ENCODE peak calls at places on chromosomes 5 and 9, in six cellular contexts. One of them, this sample, is unnamed. For H3K4me1 and H3K9me3, the result is how much of the 10 kb centered on the place peaks cover.

GRCh38 chr5:119339965-119340364 is 15.9 kb upstream of the TNFAIP8 start:
- DNase-seq in OCI-LY7: peak
- DNase-seq in mesenchymal stem cell: no peak
- DNase-seq in heart left ventricle: no peak
- DNase-seq in tibial nerve: no peak
- DNase-seq in spleen: no peak
- DNase-seq in this sample: no peak

GRCh38 chr9:78031271-78031825 is at the start of gene GNAQ:
- DNase-seq in tibial nerve: no peak
- DNase-seq in OCI-LY7: no peak
- DNase-seq in spleen: peak
- DNase-seq in heart left ventricle: peak
- DNase-seq in mesenchymal stem cell: no peak
- DNase-seq in this sample: no peak

GRCh38 chr5:36897616-36898015 is 21.0 kb downstream of the NIPBL start:
- DNase-seq in OCI-LY7: no peak
- DNase-seq in heart left ventricle: no peak
- DNase-seq in spleen: no peak
- DNase-seq in mesenchymal stem cell: peak
- DNase-seq in tibial nerve: no peak
- DNase-seq in this sample: no peak

GRCh38 chr5:74919041-74919440 is 52.9 kb upstream of the FAM169A start:
- DNase-seq in mesenchymal stem cell: no peak
- DNase-seq in heart left ventricle: no peak
- DNase-seq in OCI-LY7: no peak
- DNase-seq in spleen: no peak
- DNase-seq in tibial nerve: no peak
- DNase-seq in this sample: no peak

GRCh38 chr5:74957906-74958305 is 91.7 kb upstream of the FAM169A start:
- DNase-seq in mesenchymal stem cell: no peak
- DNase-seq in tibial nerve: no peak
- DNase-seq in spleen: no peak
- DNase-seq in heart left ventricle: no peak
- DNase-seq in OCI-LY7: no peak
- DNase-seq in this sample: no peak

GRCh38 chr9:10251490-10251889 is 361.3 kb downstream of the PTPRD start:
- DNase-seq in OCI-LY7: no peak
- DNase-seq in mesenchymal stem cell: peak
- DNase-seq in heart left ventricle: no peak
- DNase-seq in tibial nerve: no peak
- DNase-seq in spleen: no peak
- DNase-seq in this sample: no peak

GRCh38 chr9:111067472-111067871 is 29.2 kb upstream of the LPAR1 start:
- DNase-seq in OCI-LY7: no peak
- DNase-seq in spleen: no peak
- DNase-seq in heart left ventricle: no peak
- DNase-seq in tibial nerve: no peak
- DNase-seq in mesenchymal stem cell: no peak
- DNase-seq in this sample: no peak

GRCh38 chr5:150763023-150763793 is 4.4 kb upstream of the DCTN4 start:
- DNase-seq in tibial nerve: peak
- DNase-seq in spleen: no peak
- DNase-seq in OCI-LY7: no peak
- DNase-seq in heart left ventricle: peak
- DNase-seq in mesenchymal stem cell: peak
- DNase-seq in this sample: no peak

GRCh38 chr5:173517648-173518047 is 98.8 kb downstream of the BOD1 start:
- DNase-seq in OCI-LY7: no peak
- DNase-seq in tibial nerve: no peak
- DNase-seq in spleen: no peak
- DNase-seq in heart left ventricle: no peak
- DNase-seq in mesenchymal stem cell: no peak
- DNase-seq in this sample: no peak

GRCh38 chr9:34655394-34655793 is 3.4 kb downstream of the IL11RA start:
- DNase-seq in tibial nerve: no peak
- DNase-seq in heart left ventricle: no peak
- DNase-seq in OCI-LY7: no peak
- DNase-seq in spleen: no peak
- DNase-seq in mesenchymal stem cell: no peak
- DNase-seq in this sample: no peak

GRCh38 chr9:84514421-84514820 is 155.1 kb upstream of the NTRK2 start:
- DNase-seq in spleen: no peak
- DNase-seq in tibial nerve: no peak
- DNase-seq in mesenchymal stem cell: no peak
- DNase-seq in OCI-LY7: no peak
- DNase-seq in heart left ventricle: no peak
- DNase-seq in this sample: no peak

GRCh38 chr9:21689851-21690250 is 112.6 kb upstream of the MTAP start:
- DNase-seq in spleen: no peak
- DNase-seq in mesenchymal stem cell: no peak
- DNase-seq in heart left ventricle: no peak
- DNase-seq in tibial nerve: no peak
- DNase-seq in OCI-LY7: no peak
- DNase-seq in this sample: no peak

GRCh38 chr5:4191703-4192102 is 596.1 kb downstream of the IRX1 start:
- DNase-seq in OCI-LY7: no peak
- DNase-seq in tibial nerve: no peak
- DNase-seq in mesenchymal stem cell: no peak
- DNase-seq in spleen: no peak
- DNase-seq in heart left ventricle: no peak
- DNase-seq in this sample: no peak

GRCh38 chr5:73985145-73985544 is 359.1 kb downstream of the ARHGEF28 start:
- DNase-seq in OCI-LY7: no peak
- DNase-seq in heart left ventricle: no peak
- DNase-seq in mesenchymal stem cell: no peak
- DNase-seq in spleen: no peak
- DNase-seq in tibial nerve: no peak
- DNase-seq in this sample: no peak

GRCh38 chr5:157076558-157076957 is 17.6 kb upstream of the HAVCR1 start:
- DNase-seq in OCI-LY7: no peak
- DNase-seq in tibial nerve: no peak
- DNase-seq in heart left ventricle: no peak
- DNase-seq in spleen: no peak
- DNase-seq in mesenchymal stem cell: peak
- DNase-seq in this sample: no peak

GRCh38 chr5:151082274-151082902 is 1.6 kb upstream of the TNIP1 start:
- DNase-seq in OCI-LY7: no peak
- DNase-seq in heart left ventricle: no peak
- DNase-seq in tibial nerve: no peak
- DNase-seq in mesenchymal stem cell: peak
- DNase-seq in spleen: peak
- DNase-seq in this sample: no peak

GRCh38 chr5:173752636-173753035 is 135.5 kb upstream of the CPEB4 start:
- DNase-seq in mesenchymal stem cell: no peak
- DNase-seq in OCI-LY7: no peak
- DNase-seq in heart left ventricle: no peak
- DNase-seq in spleen: no peak
- DNase-seq in tibial nerve: no peak
- DNase-seq in this sample: no peak

GRCh38 chr5:1347571-1347970 is 2.7 kb upstream of the CLPTM1L start:
- DNase-seq in heart left ventricle: no peak
- DNase-seq in mesenchymal stem cell: no peak
- DNase-seq in spleen: peak
- DNase-seq in OCI-LY7: no peak
- DNase-seq in tibial nerve: no peak
- DNase-seq in this sample: no peak

GRCh38 chr5:553874-554273 is 29.6 kb upstream of the SLC9A3 start:
- DNase-seq in spleen: no peak
- DNase-seq in heart left ventricle: no peak
- DNase-seq in mesenchymal stem cell: no peak
- DNase-seq in OCI-LY7: no peak
- DNase-seq in tibial nerve: no peak
- DNase-seq in this sample: no peak

GRCh38 chr5:128225245-128226030 is 141.9 kb downstream of the SLC12A2 start:
- DNase-seq in tibial nerve: no peak
- DNase-seq in OCI-LY7: no peak
- DNase-seq in mesenchymal stem cell: no peak
- DNase-seq in heart left ventricle: no peak
- DNase-seq in spleen: no peak
- DNase-seq in this sample: no peak

GRCh38 chr5:138659561-138659960 is 84.4 kb upstream of the HSPA9 start:
- DNase-seq in spleen: peak
- DNase-seq in heart left ventricle: no peak
- DNase-seq in OCI-LY7: no peak
- DNase-seq in mesenchymal stem cell: no peak
- DNase-seq in tibial nerve: no peak
- DNase-seq in this sample: no peak

GRCh38 chr5:54740141-54740540 is 222.6 kb downstream of the SNX18 start:
- DNase-seq in mesenchymal stem cell: no peak
- DNase-seq in spleen: no peak
- DNase-seq in heart left ventricle: no peak
- DNase-seq in OCI-LY7: no peak
- DNase-seq in tibial nerve: no peak
- DNase-seq in this sample: no peak

GRCh38 chr5:54743997-54744788 is 226.6 kb downstream of the SNX18 start:
- DNase-seq in OCI-LY7: peak
- DNase-seq in heart left ventricle: peak
- DNase-seq in mesenchymal stem cell: peak
- DNase-seq in spleen: peak
- DNase-seq in tibial nerve: peak
- DNase-seq in this sample: no peak

GRCh38 chr5:54743581-54743980 is 226.0 kb downstream of the SNX18 start:
- DNase-seq in heart left ventricle: no peak
- DNase-seq in OCI-LY7: no peak
- DNase-seq in spleen: no peak
- DNase-seq in tibial nerve: no peak
- DNase-seq in mesenchymal stem cell: no peak
- DNase-seq in this sample: no peak

GRCh38 chr5:54741711-54742110 is 224.2 kb downstream of the SNX18 start:
- DNase-seq in heart left ventricle: no peak
- DNase-seq in tibial nerve: no peak
- DNase-seq in OCI-LY7: no peak
- DNase-seq in mesenchymal stem cell: no peak
- DNase-seq in spleen: no peak
- DNase-seq in this sample: no peak

GRCh38 chr5:54742417-54742889 is 224.9 kb downstream of the SNX18 start:
- DNase-seq in tibial nerve: no peak
- DNase-seq in spleen: no peak
- DNase-seq in mesenchymal stem cell: peak
- DNase-seq in heart left ventricle: peak
- DNase-seq in OCI-LY7: no peak
- DNase-seq in this sample: no peak
- H3K4me1 ChIP-seq in tibial nerve: under half
- H3K4me1 ChIP-seq in spleen: under half
- H3K4me1 ChIP-seq in mesenchymal stem cell: under half
- H3K4me1 ChIP-seq in heart left ventricle: under half
- H3K4me1 ChIP-seq in OCI-LY7: under half
- H3K4me1 ChIP-seq in this sample: half or more

DNA sequence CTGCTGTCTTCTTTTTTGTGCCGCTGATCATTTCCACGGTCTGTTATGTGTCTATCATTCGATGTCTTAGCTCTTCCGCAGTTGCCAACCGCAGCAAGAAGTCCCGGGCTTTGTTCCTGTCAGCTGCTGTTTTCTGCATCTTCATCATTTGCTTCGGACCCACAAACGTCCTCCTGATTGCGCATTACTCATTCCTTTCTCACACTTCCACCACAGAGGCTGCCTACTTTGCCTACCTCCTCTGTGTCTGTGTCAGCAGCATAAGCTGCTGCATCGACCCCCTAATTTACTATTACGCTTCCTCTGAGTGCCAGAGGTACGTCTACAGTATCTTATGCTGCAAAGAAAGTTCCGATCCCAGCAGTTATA is 17.1 kb downstream of the F2R start:
- DNase-seq in spleen: no peak
- DNase-seq in OCI-LY7: no peak
- DNase-seq in tibial nerve: no peak
- DNase-seq in heart left ventricle: no peak
- DNase-seq in mesenchymal stem cell: no peak
- DNase-seq in this sample: no peak
- H3K4me3 ChIP-seq in spleen: peak
- H3K4me3 ChIP-seq in OCI-LY7: no peak
- H3K4me3 ChIP-seq in tibial nerve: no peak
- H3K4me3 ChIP-seq in heart left ventricle: no peak
- H3K4me3 ChIP-seq in mesenchymal stem cell: no peak
- H3K4me3 ChIP-seq in this sample: no peak

GRCh38 chr5:16510123-16510522 is 44.5 kb upstream of the ZNF622 start:
- DNase-seq in heart left ventricle: no peak
- DNase-seq in mesenchymal stem cell: no peak
- DNase-seq in OCI-LY7: no peak
- DNase-seq in tibial nerve: no peak
- DNase-seq in spleen: no peak
- DNase-seq in this sample: no peak
- H3K9me3 ChIP-seq in heart left ventricle: under half
- H3K9me3 ChIP-seq in mesenchymal stem cell: under half
- H3K9me3 ChIP-seq in OCI-LY7: under half
- H3K9me3 ChIP-seq in tibial nerve: under half
- H3K9me3 ChIP-seq in spleen: under half
- H3K9me3 ChIP-seq in this sample: under half

GRCh38 chr5:12845549-12846159 is 941.4 kb upstream of the CTNND2 start:
- DNase-seq in heart left ventricle: no peak
- DNase-seq in OCI-LY7: no peak
- DNase-seq in tibial nerve: no peak
- DNase-seq in mesenchymal stem cell: no peak
- DNase-seq in spleen: no peak
- DNase-seq in this sample: no peak
- H3K4me1 ChIP-seq in heart left ventricle: under half
- H3K4me1 ChIP-seq in OCI-LY7: under half
- H3K4me1 ChIP-seq in tibial nerve: under half
- H3K4me1 ChIP-seq in mesenchymal stem cell: under half
- H3K4me1 ChIP-seq in spleen: under half
- H3K4me1 ChIP-seq in this sample: under half

GRCh38 chr5:132225165-132226032 is 2.3 kb downstream of the P4HA2 start:
- DNase-seq in mesenchymal stem cell: peak
- DNase-seq in heart left ventricle: peak
- DNase-seq in OCI-LY7: no peak
- DNase-seq in spleen: peak
- DNase-seq in tibial nerve: peak
- DNase-seq in this sample: peak
- H3K4me3 ChIP-seq in mesenchymal stem cell: no peak
- H3K4me3 ChIP-seq in heart left ventricle: peak
- H3K4me3 ChIP-seq in OCI-LY7: no peak
- H3K4me3 ChIP-seq in spleen: no peak
- H3K4me3 ChIP-seq in tibial nerve: no peak
- H3K4me3 ChIP-seq in this sample: no peak

DNA sequence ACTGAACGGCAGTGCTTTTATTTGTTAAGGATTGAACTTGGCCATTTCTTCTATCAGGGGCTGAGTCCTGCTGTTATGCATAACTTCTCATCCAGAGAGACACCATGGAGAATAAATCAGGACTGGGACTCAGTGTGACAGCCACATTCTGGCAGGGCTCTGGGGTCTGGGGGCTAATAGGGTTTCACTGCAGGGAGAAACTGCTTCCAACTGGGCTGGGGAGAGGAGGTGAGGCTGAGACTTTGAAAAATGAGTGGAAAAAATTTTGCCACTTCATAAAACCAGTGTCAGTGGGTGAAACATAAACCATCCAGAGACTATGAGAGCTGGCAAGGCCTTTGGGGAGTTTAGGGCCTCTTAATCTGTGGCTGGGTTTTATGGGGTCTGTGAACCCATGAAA is 95.6 kb upstream of the ALDH1B1 start:
- DNase-seq in tibial nerve: no peak
- DNase-seq in heart left ventricle: no peak
- DNase-seq in mesenchymal stem cell: no peak
- DNase-seq in spleen: no peak
- DNase-seq in OCI-LY7: no peak
- DNase-seq in this sample: no peak
- H3K9me3 ChIP-seq in tibial nerve: under half
- H3K9me3 ChIP-seq in heart left ventricle: under half
- H3K9me3 ChIP-seq in mesenchymal stem cell: under half
- H3K9me3 ChIP-seq in spleen: under half
- H3K9me3 ChIP-seq in OCI-LY7: under half
- H3K9me3 ChIP-seq in this sample: under half

This sample was measured in left lung.